ENCODE peak calls at places on chromosome 16, in seven cellular contexts. P is IMR-90, I is neural progenitor cell, F is A549, Y is Calu3, A is bronchial epithelial cell, K is heart right ventricle. W is an unnamed sample.

GRCh38 chr16:60755907-60756306 is 1280.3 kb downstream of the CDH8 start:
- DNase-seq in P (no peak), I (no peak), F (no peak), Y (no peak), A (no peak), K (no peak), W (no peak)

GRCh38 chr16:88074041-88074440 is 122.8 kb downstream of the BANP start:
- DNase-seq in P (no peak), I (no peak), F (no peak), Y (no peak), A (no peak), K (no peak), W (no peak)

GRCh38 chr16:46900464-46901235 is 16.5 kb downstream of the GPT2 start:
- DNase-seq in P (no peak), I (no peak), F (no peak), Y (no peak), A (no peak), K (no peak), W (no peak)

GRCh38 chr16:70257391-70257790 is 5.7 kb upstream of the EXOSC6 start:
- DNase-seq in P (no peak), I (no peak), F (no peak), Y (no peak), A (no peak), K (no peak), W (no peak)

GRCh38 chr16:67454852-67455251 is 23.9 kb downstream of the HSD11B2 start:
- DNase-seq in P (no peak), I (no peak), F (no peak), Y (no peak), A (no peak), K (no peak), W (no peak)

GRCh38 chr16:46832757-46833464 is 1.9 kb upstream of the C16orf87 start:
- DNase-seq in P (no peak), I (no peak), F (no peak), Y (no peak), A (no peak), K (no peak), W (no peak)

GRCh38 chr16:8885674-8886592 is 3.8 kb downstream of the LITAFD start:
- DNase-seq in P (peak; percentile 51), I (peak; percentile 44), F (no peak), Y (peak; percentile 36), A (peak; percentile 41), K (no peak), W (no peak)

GRCh38 chr16:30335598-30336474 is 19.3 kb downstream of the CD2BP2 start:
- DNase-seq in P (no peak), I (no peak), F (no peak), Y (peak; percentile 42), A (peak; percentile 37), K (no peak), W (no peak)

GRCh38 chr16:56883586-56883985 is 18.6 kb downstream of the SLC12A3 start:
- DNase-seq in P (no peak), I (no peak), F (no peak), Y (no peak), A (no peak), K (no peak), W (no peak)

GRCh38 chr16:74999683-75000480 is 1.1 kb downstream of the ZNRF1 start:
- DNase-seq in P (no peak), I (peak; percentile 58), F (no peak), Y (peak; percentile 70), A (peak; percentile 29), K (peak; percentile 41), W (peak; percentile 27)

GRCh38 chr16:23950291-23950894 is 114.6 kb downstream of the PRKCB start:
- DNase-seq in P (no peak), I (no peak), F (no peak), Y (no peak), A (no peak), K (no peak), W (no peak)

GRCh38 chr16:26727801-26728200 is 338.9 kb upstream of the C16orf82 start:
- DNase-seq in P (no peak), I (no peak), F (no peak), Y (no peak), A (no peak), K (no peak), W (no peak)

GRCh38 chr16:25093208-25094061 is 18.1 kb upstream of the LCMT1 start:
- DNase-seq in P (no peak), I (no peak), F (no peak), Y (no peak), A (no peak), K (no peak), W (no peak)

GRCh38 chr16:47141773-47142468 is 1.8 kb downstream of the NETO2 start:
- DNase-seq in P (peak; percentile 83), I (peak; percentile 93), F (peak; percentile 82), Y (peak; percentile 93), A (peak; percentile 92), K (peak; percentile 80), W (peak; percentile 83)

GRCh38 chr16:27365142-27366089 is 36.6 kb upstream of the IL21R start:
- DNase-seq in P (peak; percentile 84), I (no peak), F (no peak), Y (peak; percentile 68), A (peak; percentile 99), K (no peak), W (no peak)

GRCh38 chr16:89693931-89694783 is 7.3 kb downstream of the SPATA2L start:
- DNase-seq in P (no peak), I (no peak), F (no peak), Y (no peak), A (no peak), K (no peak), W (no peak)

GRCh38 chr16:74035816-74036215 is 260.8 kb upstream of the PSMD7 start:
- DNase-seq in P (peak; percentile 2), I (peak; percentile 52), F (peak; percentile 17), Y (peak; percentile 22), A (peak; percentile 7), K (no peak), W (peak; percentile 33)

GRCh38 chr16:11234884-11235702 is 20.9 kb downstream of the SOCS1 start:
- DNase-seq in P (peak; percentile 24), I (no peak), F (no peak), Y (no peak), A (no peak), K (no peak), W (no peak)

GRCh38 chr16:78292726-78293380 is 193.4 kb downstream of the WWOX start:
- DNase-seq in P (no peak), I (no peak), F (no peak), Y (peak; percentile 54), A (peak; percentile 22), K (no peak), W (no peak)

GRCh38 chr16:17138801-17139200 is 332.0 kb downstream of the XYLT1 start:
- DNase-seq in P (peak; percentile 7), I (peak; percentile 83), F (no peak), Y (no peak), A (no peak), K (no peak), W (peak; percentile 26)

GRCh38 chr16:17131351-17131750 is 339.4 kb downstream of the XYLT1 start:
- DNase-seq in P (no peak), I (no peak), F (no peak), Y (no peak), A (no peak), K (no peak), W (no peak)

GRCh38 chr16:17134586-17134985 is 336.2 kb downstream of the XYLT1 start:
- DNase-seq in P (no peak), I (no peak), F (no peak), Y (no peak), A (no peak), K (no peak), W (no peak)

GRCh38 chr16:17133851-17134250 is 336.9 kb downstream of the XYLT1 start:
- DNase-seq in P (no peak), I (no peak), F (no peak), Y (no peak), A (no peak), K (no peak), W (no peak)

DNA sequence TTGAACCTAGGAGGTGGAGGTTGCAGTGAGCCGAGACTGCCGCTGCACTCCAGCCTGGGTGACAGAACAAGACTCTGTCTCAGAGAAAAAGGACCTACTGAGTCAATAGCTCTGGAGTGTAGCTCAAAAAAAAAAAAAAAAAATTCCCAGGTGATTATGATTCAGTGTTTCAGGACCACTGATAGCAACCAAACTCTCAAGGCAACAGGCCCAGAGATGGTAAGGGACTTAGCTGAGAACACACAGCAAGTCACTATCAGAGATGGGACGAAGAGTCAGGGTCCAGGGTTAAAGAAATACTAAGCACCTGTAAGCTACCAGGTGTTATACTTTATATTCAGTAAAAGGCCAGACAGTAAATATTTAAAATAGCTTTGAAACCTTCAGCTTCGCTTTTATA is 335.3 kb downstream of the XYLT1 start:
- DNase-seq in P (no peak), I (no peak), F (no peak), Y (no peak), A (no peak), K (no peak), W (no peak)
- TF ChIP-seq CTCF in P (no peak), I (no peak), F (no peak), Y (no peak), A (no peak), K (no peak), W (no peak)

GRCh38 chr16:84966150-84966447 is 45.2 kb downstream of the ZDHHC7 start:
- DNase-seq in P (no peak), I (no peak), F (no peak), Y (no peak), A (no peak), K (no peak), W (no peak)

GRCh38 chr16:84964729-84965128 is 46.6 kb downstream of the ZDHHC7 start:
- DNase-seq in P (no peak), I (no peak), F (no peak), Y (no peak), A (peak; percentile 46), K (no peak), W (no peak)

GRCh38 chr16:84965428-84966149 is 45.7 kb downstream of the ZDHHC7 start:
- DNase-seq in P (no peak), I (no peak), F (no peak), Y (no peak), A (no peak), K (no peak), W (no peak)

GRCh38 chr16:84960942-84961341 is 50.4 kb downstream of the ZDHHC7 start:
- DNase-seq in P (no peak), I (no peak), F (no peak), Y (no peak), A (no peak), K (no peak), W (no peak)

GRCh38 chr16:84963046-84963445 is 48.3 kb downstream of the ZDHHC7 start:
- DNase-seq in P (no peak), I (no peak), F (no peak), Y (no peak), A (no peak), K (no peak), W (no peak)
- TF ChIP-seq CTCF in P (no peak), I (no peak), F (no peak), Y (no peak), A (no peak), K (no peak), W (no peak)

GRCh38 chr16:3044708-3045107 is 1.7 kb upstream of the MMP25 start:
- DNase-seq in P (no peak), I (no peak), F (no peak), Y (no peak), A (no peak), K (no peak), W (no peak)
- TF ChIP-seq CTCF in P (no peak), I (no peak), F (no peak), Y (no peak), A (no peak), K (no peak), W (no peak)

DNA sequence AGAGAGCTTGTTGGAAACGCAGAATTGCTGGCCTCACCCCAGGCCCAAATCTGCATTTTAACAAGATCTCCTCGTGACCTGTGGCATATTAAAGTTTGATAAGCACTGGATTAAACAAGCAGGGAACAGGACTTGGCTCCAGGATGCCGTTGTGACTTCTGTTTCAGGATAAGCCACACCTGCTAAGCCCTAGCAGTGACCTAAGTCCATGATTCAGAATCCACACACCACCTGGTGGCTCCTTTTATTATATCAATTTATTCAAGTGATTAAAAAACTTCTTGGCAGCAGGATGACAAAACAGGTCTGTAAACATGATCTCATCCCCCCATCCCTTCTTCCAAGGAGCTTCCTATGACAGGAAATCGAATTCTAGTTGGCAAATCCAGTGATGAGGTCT is 9.1 kb downstream of the NAGPA start:
- DNase-seq in P (no peak), I (peak; percentile 37), F (peak; percentile 82), Y (peak; percentile 51), A (peak; percentile 68), K (no peak), W (no peak)
- TF ChIP-seq CTCF in P (no peak), I (peak; percentile 20), F (peak; percentile 42), Y (peak; percentile 55), A (peak; percentile 38), K (no peak), W (no peak)

W was measured in endothelial cell.